ENCODE peak calls at places on chromosomes 12 and 14, in ten cellular contexts. One of them, this sample, is unnamed.

GRCh38 chr12:47856094-47856493 is 36.4 kb upstream of the HDAC7 start:
- DNase-seq in effector CD4-positive, alpha-beta T cell: no peak
- DNase-seq in Right ventricle myocardium superior: no peak
- DNase-seq in RKO: no peak
- DNase-seq in transverse colon: no peak
- DNase-seq in fibroblast of mammary gland: no peak
- DNase-seq in left colon: no peak
- DNase-seq in NCI-H1105: no peak
- DNase-seq in amygdala: no peak
- DNase-seq in lower leg skin: no peak
- DNase-seq in this sample: no peak

GRCh38 chr14:104306450-104307040 is 168.2 kb downstream of the KIF26A start:
- DNase-seq in effector CD4-positive, alpha-beta T cell: no peak
- DNase-seq in Right ventricle myocardium superior: peak; percentile 17
- DNase-seq in RKO: no peak
- DNase-seq in transverse colon: no peak
- DNase-seq in fibroblast of mammary gland: no peak
- DNase-seq in left colon: peak; percentile 0
- DNase-seq in NCI-H1105: no peak
- DNase-seq in amygdala: no peak
- DNase-seq in lower leg skin: no peak
- DNase-seq in this sample: peak; percentile 8

GRCh38 chr12:20451759-20452158 is 83.4 kb downstream of the PDE3A start:
- DNase-seq in effector CD4-positive, alpha-beta T cell: no peak
- DNase-seq in Right ventricle myocardium superior: no peak
- DNase-seq in RKO: no peak
- DNase-seq in transverse colon: no peak
- DNase-seq in fibroblast of mammary gland: peak; percentile 95
- DNase-seq in left colon: no peak
- DNase-seq in NCI-H1105: no peak
- DNase-seq in amygdala: no peak
- DNase-seq in lower leg skin: no peak
- DNase-seq in this sample: no peak

GRCh38 chr12:11807453-11807852 is 158.0 kb downstream of the ETV6 start:
- DNase-seq in effector CD4-positive, alpha-beta T cell: no peak
- DNase-seq in Right ventricle myocardium superior: no peak
- DNase-seq in RKO: no peak
- DNase-seq in transverse colon: no peak
- DNase-seq in fibroblast of mammary gland: no peak
- DNase-seq in left colon: no peak
- DNase-seq in NCI-H1105: peak; percentile 92
- DNase-seq in amygdala: no peak
- DNase-seq in lower leg skin: no peak
- DNase-seq in this sample: no peak

GRCh38 chr12:53508534-53509199 is 1.4 kb upstream of the NPFF start:
- DNase-seq in effector CD4-positive, alpha-beta T cell: peak; percentile 78
- DNase-seq in Right ventricle myocardium superior: peak; percentile 89
- DNase-seq in RKO: peak; percentile 80
- DNase-seq in transverse colon: peak; percentile 91
- DNase-seq in fibroblast of mammary gland: peak; percentile 74
- DNase-seq in left colon: peak; percentile 88
- DNase-seq in NCI-H1105: peak; percentile 29
- DNase-seq in amygdala: peak; percentile 67
- DNase-seq in lower leg skin: peak; percentile 96
- DNase-seq in this sample: peak; percentile 93

GRCh38 chr12:52211716-52212585 is 20.1 kb upstream of the KRT80 start:
- DNase-seq in effector CD4-positive, alpha-beta T cell: no peak
- DNase-seq in Right ventricle myocardium superior: peak; percentile 29
- DNase-seq in RKO: no peak
- DNase-seq in transverse colon: no peak
- DNase-seq in fibroblast of mammary gland: no peak
- DNase-seq in left colon: no peak
- DNase-seq in NCI-H1105: no peak
- DNase-seq in amygdala: no peak
- DNase-seq in lower leg skin: peak; percentile 86
- DNase-seq in this sample: peak; percentile 13

GRCh38 chr14:92990456-92991430 is 67.8 kb downstream of the CHGA start:
- DNase-seq in effector CD4-positive, alpha-beta T cell: no peak
- DNase-seq in Right ventricle myocardium superior: peak; percentile 46
- DNase-seq in RKO: no peak
- DNase-seq in transverse colon: no peak
- DNase-seq in fibroblast of mammary gland: no peak
- DNase-seq in left colon: no peak
- DNase-seq in NCI-H1105: no peak
- DNase-seq in amygdala: no peak
- DNase-seq in lower leg skin: no peak
- DNase-seq in this sample: peak; percentile 79

GRCh38 chr12:53575502-53576264 is 50.5 kb downstream of the ATF7 start:
- DNase-seq in effector CD4-positive, alpha-beta T cell: no peak
- DNase-seq in Right ventricle myocardium superior: no peak
- DNase-seq in RKO: peak; percentile 63
- DNase-seq in transverse colon: no peak
- DNase-seq in fibroblast of mammary gland: peak; percentile 90
- DNase-seq in left colon: no peak
- DNase-seq in NCI-H1105: no peak
- DNase-seq in amygdala: no peak
- DNase-seq in lower leg skin: no peak
- DNase-seq in this sample: no peak

GRCh38 chr12:98797200-98797599 is 152.1 kb downstream of the APAF1 start:
- DNase-seq in effector CD4-positive, alpha-beta T cell: no peak
- DNase-seq in Right ventricle myocardium superior: no peak
- DNase-seq in RKO: no peak
- DNase-seq in transverse colon: no peak
- DNase-seq in fibroblast of mammary gland: no peak
- DNase-seq in left colon: no peak
- DNase-seq in NCI-H1105: no peak
- DNase-seq in amygdala: no peak
- DNase-seq in lower leg skin: no peak
- DNase-seq in this sample: no peak

GRCh38 chr12:100413006-100413405 is 56.1 kb downstream of the SLC17A8 start:
- DNase-seq in effector CD4-positive, alpha-beta T cell: no peak
- DNase-seq in Right ventricle myocardium superior: no peak
- DNase-seq in RKO: no peak
- DNase-seq in transverse colon: no peak
- DNase-seq in fibroblast of mammary gland: no peak
- DNase-seq in left colon: no peak
- DNase-seq in NCI-H1105: no peak
- DNase-seq in amygdala: no peak
- DNase-seq in lower leg skin: no peak
- DNase-seq in this sample: no peak

GRCh38 chr12:2582631-2583616 is 211.8 kb upstream of the FKBP4 start:
- DNase-seq in effector CD4-positive, alpha-beta T cell: no peak
- DNase-seq in Right ventricle myocardium superior: peak; percentile 84
- DNase-seq in RKO: peak; percentile 8
- DNase-seq in transverse colon: peak; percentile 70
- DNase-seq in fibroblast of mammary gland: peak; percentile 44
- DNase-seq in left colon: peak; percentile 84
- DNase-seq in NCI-H1105: peak; percentile 70
- DNase-seq in amygdala: no peak
- DNase-seq in lower leg skin: peak; percentile 90
- DNase-seq in this sample: peak; percentile 83

GRCh38 chr14:68403794-68404522 is 388.9 kb downstream of the ZFP36L1 start:
- DNase-seq in effector CD4-positive, alpha-beta T cell: no peak
- DNase-seq in Right ventricle myocardium superior: no peak
- DNase-seq in RKO: no peak
- DNase-seq in transverse colon: no peak
- DNase-seq in fibroblast of mammary gland: no peak
- DNase-seq in left colon: no peak
- DNase-seq in NCI-H1105: no peak
- DNase-seq in amygdala: no peak
- DNase-seq in lower leg skin: no peak
- DNase-seq in this sample: no peak

GRCh38 chr14:44897844-44898151 is 63.9 kb downstream of the KLHL28 start:
- DNase-seq in effector CD4-positive, alpha-beta T cell: no peak
- DNase-seq in Right ventricle myocardium superior: no peak
- DNase-seq in RKO: no peak
- DNase-seq in transverse colon: no peak
- DNase-seq in fibroblast of mammary gland: peak; percentile 19
- DNase-seq in left colon: no peak
- DNase-seq in NCI-H1105: no peak
- DNase-seq in amygdala: no peak
- DNase-seq in lower leg skin: no peak
- DNase-seq in this sample: no peak

GRCh38 chr12:254039-254438 is 8.6 kb downstream of the SLC6A13 start:
- DNase-seq in effector CD4-positive, alpha-beta T cell: no peak
- DNase-seq in Right ventricle myocardium superior: no peak
- DNase-seq in RKO: no peak
- DNase-seq in transverse colon: no peak
- DNase-seq in fibroblast of mammary gland: no peak
- DNase-seq in left colon: no peak
- DNase-seq in NCI-H1105: no peak
- DNase-seq in amygdala: no peak
- DNase-seq in lower leg skin: no peak
- DNase-seq in this sample: no peak

GRCh38 chr12:59164991-59165718 is 244.9 kb upstream of the LRIG3 start:
- DNase-seq in effector CD4-positive, alpha-beta T cell: no peak
- DNase-seq in Right ventricle myocardium superior: no peak
- DNase-seq in RKO: peak; percentile 55
- DNase-seq in transverse colon: no peak
- DNase-seq in fibroblast of mammary gland: peak; percentile 63
- DNase-seq in left colon: no peak
- DNase-seq in NCI-H1105: no peak
- DNase-seq in amygdala: no peak
- DNase-seq in lower leg skin: no peak
- DNase-seq in this sample: no peak

GRCh38 chr12:78149459-78149858 is 318.8 kb downstream of the NAV3 start:
- DNase-seq in effector CD4-positive, alpha-beta T cell: no peak
- DNase-seq in Right ventricle myocardium superior: no peak
- DNase-seq in RKO: no peak
- DNase-seq in transverse colon: no peak
- DNase-seq in fibroblast of mammary gland: no peak
- DNase-seq in left colon: no peak
- DNase-seq in NCI-H1105: peak; percentile 80
- DNase-seq in amygdala: no peak
- DNase-seq in lower leg skin: no peak
- DNase-seq in this sample: no peak

GRCh38 chr12:122515275-122515674 is 11.5 kb downstream of the RSRC2 start:
- DNase-seq in effector CD4-positive, alpha-beta T cell: no peak
- DNase-seq in Right ventricle myocardium superior: no peak
- DNase-seq in RKO: no peak
- DNase-seq in transverse colon: no peak
- DNase-seq in fibroblast of mammary gland: no peak
- DNase-seq in left colon: no peak
- DNase-seq in NCI-H1105: no peak
- DNase-seq in amygdala: no peak
- DNase-seq in lower leg skin: no peak
- DNase-seq in this sample: no peak

GRCh38 chr12:93707836-93708235 is 30.7 kb downstream of the CRADD start:
- DNase-seq in effector CD4-positive, alpha-beta T cell: no peak
- DNase-seq in Right ventricle myocardium superior: no peak
- DNase-seq in RKO: peak; percentile 61
- DNase-seq in transverse colon: no peak
- DNase-seq in fibroblast of mammary gland: peak; percentile 45
- DNase-seq in left colon: no peak
- DNase-seq in NCI-H1105: no peak
- DNase-seq in amygdala: no peak
- DNase-seq in lower leg skin: no peak
- DNase-seq in this sample: no peak

GRCh38 chr14:98198385-98198784 is 1073.6 kb downstream of the BCL11B start:
- DNase-seq in effector CD4-positive, alpha-beta T cell: no peak
- DNase-seq in Right ventricle myocardium superior: no peak
- DNase-seq in RKO: no peak
- DNase-seq in transverse colon: peak; percentile 19
- DNase-seq in fibroblast of mammary gland: no peak
- DNase-seq in left colon: no peak
- DNase-seq in NCI-H1105: no peak
- DNase-seq in amygdala: no peak
- DNase-seq in lower leg skin: no peak
- DNase-seq in this sample: no peak

GRCh38 chr14:104388631-104389325 is 190.8 kb upstream of the C14orf180 start:
- DNase-seq in effector CD4-positive, alpha-beta T cell: no peak
- DNase-seq in Right ventricle myocardium superior: no peak
- DNase-seq in RKO: no peak
- DNase-seq in transverse colon: no peak
- DNase-seq in fibroblast of mammary gland: no peak
- DNase-seq in left colon: no peak
- DNase-seq in NCI-H1105: no peak
- DNase-seq in amygdala: no peak
- DNase-seq in lower leg skin: peak; percentile 68
- DNase-seq in this sample: no peak

This sample was measured in glutamatergic neuron.